ENCODE peak calls at places on chromosome 21, in six cellular contexts. One of them, this sample, is unnamed.
A peak's percentile ranks its signal among the peaks of the same experiment; 100 is the strongest.

GRCh38 chr21:43913928-43914327 is 48.9 kb downstream of the AGPAT3 start:
- DNase-seq in NCI-H226: no peak
- DNase-seq in activated naive CD8-positive, alpha-beta T cell treated with anti-CD3 and anti-CD28 coated beads for 36 hours: no peak
- DNase-seq in CD8-positive, alpha-beta memory T cell: no peak
- DNase-seq in activated naive CD4-positive, alpha-beta T cell: no peak
- DNase-seq in NCI-H82: no peak
- DNase-seq in this sample: no peak

GRCh38 chr21:36613064-36613463 is 85.9 kb upstream of the SIM2 start:
- DNase-seq in NCI-H82: no peak
- DNase-seq in activated naive CD8-positive, alpha-beta T cell treated with anti-CD3 and anti-CD28 coated beads for 36 hours: no peak
- DNase-seq in NCI-H226: no peak
- DNase-seq in CD8-positive, alpha-beta memory T cell: no peak
- DNase-seq in activated naive CD4-positive, alpha-beta T cell: no peak
- DNase-seq in this sample: no peak

GRCh38 chr21:36260030-36260787 is 59.8 kb upstream of the MORC3 start:
- DNase-seq in NCI-H226: peak; percentile 10
- DNase-seq in activated naive CD4-positive, alpha-beta T cell: no peak
- DNase-seq in CD8-positive, alpha-beta memory T cell: peak; percentile 51
- DNase-seq in activated naive CD8-positive, alpha-beta T cell treated with anti-CD3 and anti-CD28 coated beads for 36 hours: peak; percentile 27
- DNase-seq in NCI-H82: peak; percentile 60
- DNase-seq in this sample: no peak

GRCh38 chr21:39484711-39485264 is 33.0 kb downstream of the SH3BGR start:
- DNase-seq in activated naive CD4-positive, alpha-beta T cell: no peak
- DNase-seq in CD8-positive, alpha-beta memory T cell: no peak
- DNase-seq in NCI-H226: no peak
- DNase-seq in NCI-H82: peak; percentile 20
- DNase-seq in activated naive CD8-positive, alpha-beta T cell treated with anti-CD3 and anti-CD28 coated beads for 36 hours: no peak
- DNase-seq in this sample: no peak

GRCh38 chr21:26877015-26877414 is 31.8 kb upstream of the ADAMTS1 start:
- DNase-seq in CD8-positive, alpha-beta memory T cell: no peak
- DNase-seq in NCI-H226: no peak
- DNase-seq in activated naive CD4-positive, alpha-beta T cell: no peak
- DNase-seq in NCI-H82: no peak
- DNase-seq in activated naive CD8-positive, alpha-beta T cell treated with anti-CD3 and anti-CD28 coated beads for 36 hours: no peak
- DNase-seq in this sample: no peak

GRCh38 chr21:36320421-36321324 is 676 bp downstream of the MORC3 start:
- DNase-seq in activated naive CD8-positive, alpha-beta T cell treated with anti-CD3 and anti-CD28 coated beads for 36 hours: peak; percentile 80
- DNase-seq in NCI-H226: peak; percentile 68
- DNase-seq in NCI-H82: peak; percentile 86
- DNase-seq in activated naive CD4-positive, alpha-beta T cell: peak; percentile 81
- DNase-seq in CD8-positive, alpha-beta memory T cell: peak; percentile 31
- DNase-seq in this sample: no peak

GRCh38 chr21:15692711-15693110 is 37.1 kb upstream of the USP25 start:
- DNase-seq in CD8-positive, alpha-beta memory T cell: no peak
- DNase-seq in activated naive CD8-positive, alpha-beta T cell treated with anti-CD3 and anti-CD28 coated beads for 36 hours: no peak
- DNase-seq in activated naive CD4-positive, alpha-beta T cell: no peak
- DNase-seq in NCI-H82: no peak
- DNase-seq in NCI-H226: no peak
- DNase-seq in this sample: no peak

GRCh38 chr21:42340187-42340586 is 10.6 kb downstream of the TFF2 start:
- DNase-seq in NCI-H226: no peak
- DNase-seq in activated naive CD8-positive, alpha-beta T cell treated with anti-CD3 and anti-CD28 coated beads for 36 hours: no peak
- DNase-seq in CD8-positive, alpha-beta memory T cell: no peak
- DNase-seq in activated naive CD4-positive, alpha-beta T cell: no peak
- DNase-seq in NCI-H82: no peak
- DNase-seq in this sample: no peak

GRCh38 chr21:39020751-39021474 is 162.3 kb downstream of the PSMG1 start:
- DNase-seq in NCI-H82: no peak
- DNase-seq in CD8-positive, alpha-beta memory T cell: no peak
- DNase-seq in activated naive CD4-positive, alpha-beta T cell: no peak
- DNase-seq in NCI-H226: peak; percentile 73
- DNase-seq in activated naive CD8-positive, alpha-beta T cell treated with anti-CD3 and anti-CD28 coated beads for 36 hours: no peak
- DNase-seq in this sample: no peak

GRCh38 chr21:46600978-46601377 is 3.9 kb downstream of the S100B start:
- DNase-seq in NCI-H82: no peak
- DNase-seq in NCI-H226: no peak
- DNase-seq in activated naive CD4-positive, alpha-beta T cell: no peak
- DNase-seq in CD8-positive, alpha-beta memory T cell: no peak
- DNase-seq in activated naive CD8-positive, alpha-beta T cell treated with anti-CD3 and anti-CD28 coated beads for 36 hours: no peak
- DNase-seq in this sample: no peak

GRCh38 chr21:42349420-42350075 is 1.2 kb downstream of the TFF2 start:
- DNase-seq in NCI-H82: no peak
- DNase-seq in NCI-H226: no peak
- DNase-seq in activated naive CD4-positive, alpha-beta T cell: no peak
- DNase-seq in CD8-positive, alpha-beta memory T cell: no peak
- DNase-seq in activated naive CD8-positive, alpha-beta T cell treated with anti-CD3 and anti-CD28 coated beads for 36 hours: no peak
- DNase-seq in this sample: no peak

GRCh38 chr21:46371204-46372013 is 47.5 kb downstream of the PCNT start:
- DNase-seq in NCI-H82: no peak
- DNase-seq in CD8-positive, alpha-beta memory T cell: no peak
- DNase-seq in activated naive CD4-positive, alpha-beta T cell: no peak
- DNase-seq in activated naive CD8-positive, alpha-beta T cell treated with anti-CD3 and anti-CD28 coated beads for 36 hours: no peak
- DNase-seq in NCI-H226: no peak
- DNase-seq in this sample: no peak

GRCh38 chr21:44708213-44708865 is 3.0 kb downstream of the TSPEAR start:
- DNase-seq in NCI-H226: no peak
- DNase-seq in NCI-H82: no peak
- DNase-seq in activated naive CD4-positive, alpha-beta T cell: no peak
- DNase-seq in CD8-positive, alpha-beta memory T cell: no peak
- DNase-seq in activated naive CD8-positive, alpha-beta T cell treated with anti-CD3 and anti-CD28 coated beads for 36 hours: no peak
- DNase-seq in this sample: no peak

GRCh38 chr21:33265664-33266049 is 510 bp upstream of the IL10RB start:
- DNase-seq in activated naive CD8-positive, alpha-beta T cell treated with anti-CD3 and anti-CD28 coated beads for 36 hours: no peak
- DNase-seq in NCI-H226: no peak
- DNase-seq in CD8-positive, alpha-beta memory T cell: peak; percentile 8
- DNase-seq in NCI-H82: peak; percentile 33
- DNase-seq in activated naive CD4-positive, alpha-beta T cell: no peak
- DNase-seq in this sample: peak; percentile 27